ENCODE peak calls at places on chromosomes 1 and 21, in seven cellular contexts. M, B, Q, J, E, I and H are unnamed samples.

GRCh38 chr1:231162300-231162969 is 577 bp downstream of the TRIM67 start:
- DNase-seq in M (peak; percentile 26), B (peak; percentile 75), Q (peak; percentile 34), J (peak; percentile 36), E (peak; percentile 68), I (peak; percentile 73), H (peak; percentile 76)

GRCh38 chr21:41642399-41642798 is 124.5 kb downstream of the RIPK4 start:
- DNase-seq in M (peak; percentile 43), B (no peak), Q (no peak), J (no peak), E (no peak), I (no peak), H (no peak)

GRCh38 chr1:55168353-55168752 is 46.8 kb downstream of the USP24 start:
- DNase-seq in M (no peak), B (peak; percentile 3), Q (no peak), J (no peak), E (no peak), I (no peak), H (peak; percentile 75)

GRCh38 chr1:164780863-164781262 is 221.9 kb downstream of the PBX1 start:
- DNase-seq in M (peak; percentile 94), B (no peak), Q (no peak), J (peak; percentile 96), E (peak; percentile 40), I (no peak), H (no peak)

GRCh38 chr1:227556288-227556687 is 7.1 kb upstream of the ZNF678 start:
- DNase-seq in M (no peak), B (no peak), Q (no peak), J (no peak), E (no peak), I (no peak), H (no peak)

GRCh38 chr1:184340984-184341383 is 45.8 kb upstream of the C1orf21 start:
- DNase-seq in M (no peak), B (no peak), Q (no peak), J (no peak), E (no peak), I (no peak), H (no peak)

GRCh38 chr1:39657923-39658485 is 13.9 kb downstream of the NT5C1A start:
- DNase-seq in M (peak; percentile 57), B (peak; percentile 88), Q (peak; percentile 44), J (peak; percentile 73), E (peak; percentile 80), I (peak; percentile 75), H (peak; percentile 85)

GRCh38 chr1:37890378-37891014 is 31.1 kb upstream of the MTF1 start:
- DNase-seq in M (peak; percentile 43), B (peak; percentile 44), Q (no peak), J (peak; percentile 27), E (peak; percentile 72), I (no peak), H (no peak)

GRCh38 chr1:9825101-9826074 is 1.6 kb upstream of the CLSTN1 start:
- DNase-seq in M (peak; percentile 51), B (peak; percentile 97), Q (peak; percentile 59), J (peak; percentile 63), E (peak; percentile 64), I (no peak), H (peak; percentile 87)

GRCh38 chr1:54965624-54966340 is 14.6 kb upstream of the TMEM61 start:
- DNase-seq in M (peak; percentile 45), B (no peak), Q (no peak), J (peak; percentile 21), E (peak; percentile 39), I (no peak), H (no peak)

GRCh38 chr1:232179896-232180760 is 449.8 kb downstream of the SIPA1L2 start:
- DNase-seq in M (no peak), B (peak; percentile 41), Q (no peak), J (no peak), E (no peak), I (no peak), H (no peak)

GRCh38 chr1:238104752-238105151 is 214.0 kb upstream of the ZP4 start:
- DNase-seq in M (no peak), B (no peak), Q (no peak), J (no peak), E (no peak), I (no peak), H (no peak)

GRCh38 chr1:84643183-84643582 is 47.1 kb downstream of the SSX2IP start:
- DNase-seq in M (no peak), B (no peak), Q (no peak), J (no peak), E (no peak), I (no peak), H (no peak)

GRCh38 chr1:44802306-44803061 is 2.3 kb downstream of the PLK3 start:
- DNase-seq in M (no peak), B (no peak), Q (no peak), J (no peak), E (peak; percentile 12), I (peak; percentile 84), H (no peak)

GRCh38 chr1:43666608-43667007 is 16.7 kb downstream of the KDM4A start:
- DNase-seq in M (peak; percentile 42), B (no peak), Q (no peak), J (no peak), E (no peak), I (no peak), H (no peak)

GRCh38 chr1:59468828-59469428 is 172.0 kb downstream of the FGGY start:
- DNase-seq in M (no peak), B (no peak), Q (no peak), J (no peak), E (no peak), I (no peak), H (no peak)

GRCh38 chr1:193592325-193592724 is 405.9 kb upstream of the B3GALT2 start:
- DNase-seq in M (no peak), B (no peak), Q (no peak), J (no peak), E (no peak), I (no peak), H (no peak)

GRCh38 chr21:28445081-28445830 is 547.4 kb downstream of the LTN1 start:
- DNase-seq in M (peak; percentile 91), B (no peak), Q (no peak), J (peak; percentile 24), E (peak; percentile 21), I (no peak), H (no peak)

GRCh38 chr1:172040466-172040865 is 199.2 kb downstream of the DNM3 start:
- DNase-seq in M (peak; percentile 58), B (no peak), Q (no peak), J (peak; percentile 22), E (peak; percentile 51), I (no peak), H (no peak)

GRCh38 chr1:21822349-21822748 is 10.3 kb downstream of the LDLRAD2 start:
- DNase-seq in M (no peak), B (peak; percentile 40), Q (no peak), J (no peak), E (no peak), I (peak; percentile 11), H (peak; percentile 89)

GRCh38 chr1:108646661-108647269 is 14.1 kb downstream of the HENMT1 start:
- DNase-seq in M (peak; percentile 77), B (peak; percentile 28), Q (no peak), J (peak; percentile 91), E (peak; percentile 47), I (no peak), H (no peak)

GRCh38 chr21:28712396-28712795 is 280.3 kb downstream of the LTN1 start:
- DNase-seq in M (no peak), B (no peak), Q (no peak), J (no peak), E (no peak), I (no peak), H (no peak)

GRCh38 chr1:153985341-153985912 is 712 bp downstream of the RAB13 start:
- DNase-seq in M (peak; percentile 88), B (peak; percentile 48), Q (no peak), J (peak; percentile 94), E (peak; percentile 36), I (no peak), H (peak; percentile 42)

GRCh38 chr1:62373221-62373620 is 54.0 kb upstream of the KANK4 start:
- DNase-seq in M (no peak), B (no peak), Q (no peak), J (no peak), E (no peak), I (no peak), H (no peak)

GRCh38 chr1:99447716-99448115 is 183.4 kb downstream of the PLPPR4 start:
- DNase-seq in M (peak; percentile 22), B (no peak), Q (no peak), J (no peak), E (no peak), I (no peak), H (no peak)

GRCh38 chr1:145884675-145885074 is 991 bp downstream of the ANKRD35 start:
- DNase-seq in M (peak; percentile 65), B (no peak), Q (no peak), J (no peak), E (no peak), I (no peak), H (no peak)

GRCh38 chr1:178581351-178581951 is 68.5 kb downstream of the TEX35 start:
- DNase-seq in M (no peak), B (peak; percentile 77), Q (peak; percentile 51), J (no peak), E (no peak), I (peak; percentile 64), H (peak; percentile 92)
- H3K4me2 ChIP-seq in M (no peak overlapping the region), B (no peak overlapping the region), Q (peak overlapping the region; percentile 58), J (no peak overlapping the region), E (no peak overlapping the region), I (no peak overlapping the region), H (peak overlapping the region; percentile 6)

GRCh38 chr1:20682571-20683236 is 21.5 kb upstream of the DDOST start:
- DNase-seq in M (no peak), B (no peak), Q (no peak), J (no peak), E (no peak), I (no peak), H (no peak)
- H3K27me3 ChIP-seq in M (no peaks in the 10 kb centered on the region), B (no peaks in the 10 kb centered on the region), Q (no peaks in the 10 kb centered on the region), J (peaks cover 8% of the 10 kb centered on the region), E (no peaks in the 10 kb centered on the region), I (no peaks in the 10 kb centered on the region), H (no peaks in the 10 kb centered on the region)

GRCh38 chr1:225768662-225769426 is 8.8 kb upstream of the SRP9 start:
- DNase-seq in M (no peak), B (peak; percentile 80), Q (no peak), J (no peak), E (peak; percentile 80), I (no peak), H (no peak)

GRCh38 chr1:225767591-225768540 is 9.8 kb upstream of the SRP9 start:
- DNase-seq in M (peak; percentile 56), B (peak; percentile 78), Q (no peak), J (peak; percentile 61), E (peak; percentile 34), I (no peak), H (peak; percentile 55)

GRCh38 chr1:225766967-225767413 is 10.6 kb upstream of the SRP9 start:
- DNase-seq in M (peak; percentile 90), B (no peak), Q (no peak), J (peak; percentile 81), E (no peak), I (no peak), H (no peak)

GRCh38 chr1:225763815-225764548 is 13.6 kb upstream of the SRP9 start:
- DNase-seq in M (peak; percentile 54), B (no peak), Q (no peak), J (no peak), E (no peak), I (no peak), H (no peak)

GRCh38 chr1:225765982-225766674 is 11.5 kb upstream of the SRP9 start:
- DNase-seq in M (no peak), B (no peak), Q (no peak), J (no peak), E (peak; percentile 93), I (no peak), H (no peak)
- H3K23ac ChIP-seq in M (peak overlapping the region; percentile 37), B (no peak overlapping the region), Q (no peak overlapping the region), J (no peak overlapping the region), E (no peak overlapping the region), I (no peak overlapping the region), H (no peak overlapping the region)

GRCh38 chr1:221739018-221739676 is 2.7 kb downstream of the DUSP10 start:
- DNase-seq in M (no peak), B (no peak), Q (no peak), J (no peak), E (no peak), I (no peak), H (no peak)
- H3K4me2 ChIP-seq in M (peak overlapping the region; percentile 95), B (no peak overlapping the region), Q (no peak overlapping the region), J (no peak overlapping the region), E (no peak overlapping the region), I (no peak overlapping the region), H (no peak overlapping the region)